ENCODE peak calls at places on chromosomes 7 and 10, in seven cellular contexts. One of them, this sample, is unnamed.

GRCh38 chr7:149494738-149495368 is 2.8 kb downstream of the ZNF746 start:
- DNase-seq in GM12891: no peak
- DNase-seq in suprapubic skin: no peak
- DNase-seq in lower leg skin: no peak
- DNase-seq in H1: no peak
- DNase-seq in body of pancreas: no peak
- DNase-seq in right lobe of liver: no peak
- DNase-seq in this sample: no peak

GRCh38 chr7:90726623-90727022 is 130.5 kb downstream of the CDK14 start:
- DNase-seq in lower leg skin: no peak
- DNase-seq in right lobe of liver: no peak
- DNase-seq in suprapubic skin: no peak
- DNase-seq in body of pancreas: peak; percentile 35
- DNase-seq in H1: no peak
- DNase-seq in GM12891: no peak
- DNase-seq in this sample: no peak

GRCh38 chr7:95766657-95767056 is 5.7 kb upstream of the DYNC1I1 start:
- DNase-seq in body of pancreas: no peak
- DNase-seq in H1: no peak
- DNase-seq in suprapubic skin: no peak
- DNase-seq in lower leg skin: no peak
- DNase-seq in right lobe of liver: no peak
- DNase-seq in GM12891: no peak
- DNase-seq in this sample: no peak

GRCh38 chr10:91474009-91474408 is 63.9 kb downstream of the HECTD2 start:
- DNase-seq in GM12891: no peak
- DNase-seq in right lobe of liver: no peak
- DNase-seq in suprapubic skin: no peak
- DNase-seq in body of pancreas: no peak
- DNase-seq in H1: no peak
- DNase-seq in lower leg skin: no peak
- DNase-seq in this sample: no peak

GRCh38 chr10:17009228-17009700 is 120.3 kb downstream of the CUBN start:
- DNase-seq in GM12891: no peak
- DNase-seq in right lobe of liver: no peak
- DNase-seq in lower leg skin: no peak
- DNase-seq in suprapubic skin: no peak
- DNase-seq in H1: no peak
- DNase-seq in body of pancreas: no peak
- DNase-seq in this sample: peak; percentile 27

GRCh38 chr7:130020434-130020833 is 30.7 kb downstream of the ZC3HC1 start:
- DNase-seq in suprapubic skin: no peak
- DNase-seq in GM12891: no peak
- DNase-seq in body of pancreas: no peak
- DNase-seq in lower leg skin: no peak
- DNase-seq in right lobe of liver: no peak
- DNase-seq in H1: no peak
- DNase-seq in this sample: no peak

GRCh38 chr7:130294314-130294713 is 1.4 kb downstream of the CPA4 start:
- DNase-seq in H1: no peak
- DNase-seq in right lobe of liver: no peak
- DNase-seq in lower leg skin: no peak
- DNase-seq in GM12891: no peak
- DNase-seq in suprapubic skin: no peak
- DNase-seq in body of pancreas: no peak
- DNase-seq in this sample: no peak

GRCh38 chr10:78804356-78805032 is 264.3 kb upstream of the ZMIZ1 start:
- DNase-seq in right lobe of liver: no peak
- DNase-seq in suprapubic skin: no peak
- DNase-seq in body of pancreas: no peak
- DNase-seq in GM12891: no peak
- DNase-seq in lower leg skin: peak; percentile 85
- DNase-seq in H1: no peak
- DNase-seq in this sample: no peak

GRCh38 chr7:116210345-116211005 is at the start of gene TES:
- DNase-seq in H1: peak; percentile 51
- DNase-seq in GM12891: peak; percentile 76
- DNase-seq in body of pancreas: peak; percentile 80
- DNase-seq in lower leg skin: peak; percentile 90
- DNase-seq in suprapubic skin: no peak
- DNase-seq in right lobe of liver: peak; percentile 86
- DNase-seq in this sample: no peak

GRCh38 chr7:150721970-150722373 is 5.6 kb downstream of the GIMAP1 start:
- DNase-seq in GM12891: no peak
- DNase-seq in suprapubic skin: no peak
- DNase-seq in lower leg skin: no peak
- DNase-seq in body of pancreas: no peak
- DNase-seq in right lobe of liver: no peak
- DNase-seq in H1: no peak
- DNase-seq in this sample: no peak

GRCh38 chr7:754531-755420 is 27.7 kb upstream of the PRKAR1B start:
- DNase-seq in body of pancreas: no peak
- DNase-seq in suprapubic skin: peak; percentile 56
- DNase-seq in lower leg skin: no peak
- DNase-seq in GM12891: no peak
- DNase-seq in right lobe of liver: no peak
- DNase-seq in H1: no peak
- DNase-seq in this sample: no peak

GRCh38 chr7:50121269-50121668 is 28.2 kb upstream of the ZPBP start:
- DNase-seq in suprapubic skin: no peak
- DNase-seq in H1: no peak
- DNase-seq in GM12891: no peak
- DNase-seq in right lobe of liver: no peak
- DNase-seq in body of pancreas: no peak
- DNase-seq in lower leg skin: no peak
- DNase-seq in this sample: no peak

GRCh38 chr10:4219901-4220300 is 434.9 kb upstream of the KLF6 start:
- DNase-seq in right lobe of liver: no peak
- DNase-seq in H1: no peak
- DNase-seq in GM12891: no peak
- DNase-seq in body of pancreas: no peak
- DNase-seq in lower leg skin: no peak
- DNase-seq in suprapubic skin: no peak
- DNase-seq in this sample: no peak

GRCh38 chr10:113576853-113577252 is 24.0 kb downstream of the HABP2 start:
- DNase-seq in right lobe of liver: no peak
- DNase-seq in GM12891: no peak
- DNase-seq in suprapubic skin: no peak
- DNase-seq in body of pancreas: no peak
- DNase-seq in H1: no peak
- DNase-seq in lower leg skin: no peak
- DNase-seq in this sample: peak; percentile 20

GRCh38 chr7:35286986-35287385 is 33.1 kb upstream of the TBX20 start:
- DNase-seq in right lobe of liver: no peak
- DNase-seq in suprapubic skin: no peak
- DNase-seq in GM12891: no peak
- DNase-seq in body of pancreas: no peak
- DNase-seq in lower leg skin: no peak
- DNase-seq in H1: no peak
- DNase-seq in this sample: no peak

GRCh38 chr10:71219918-71220688 is 7.7 kb downstream of the UNC5B start:
- DNase-seq in suprapubic skin: no peak
- DNase-seq in GM12891: no peak
- DNase-seq in body of pancreas: no peak
- DNase-seq in H1: no peak
- DNase-seq in lower leg skin: peak; percentile 77
- DNase-seq in right lobe of liver: no peak
- DNase-seq in this sample: no peak

GRCh38 chr7:6078548-6078947 is 47.4 kb downstream of the ANKRD61 start:
- DNase-seq in GM12891: no peak
- DNase-seq in H1: no peak
- DNase-seq in right lobe of liver: no peak
- DNase-seq in suprapubic skin: no peak
- DNase-seq in body of pancreas: no peak
- DNase-seq in lower leg skin: no peak
- DNase-seq in this sample: no peak

GRCh38 chr7:99021941-99022560 is 121.9 kb downstream of the SMURF1 start:
- DNase-seq in body of pancreas: peak; percentile 6
- DNase-seq in H1: no peak
- DNase-seq in suprapubic skin: peak; percentile 25
- DNase-seq in GM12891: no peak
- DNase-seq in lower leg skin: peak; percentile 74
- DNase-seq in right lobe of liver: no peak
- DNase-seq in this sample: no peak

GRCh38 chr7:20785211-20786048 is 1.3 kb downstream of the SP8 start:
- DNase-seq in right lobe of liver: peak; percentile 29
- DNase-seq in GM12891: no peak
- DNase-seq in H1: no peak
- DNase-seq in body of pancreas: peak; percentile 20
- DNase-seq in suprapubic skin: no peak
- DNase-seq in lower leg skin: peak; percentile 82
- DNase-seq in this sample: no peak

DNA sequence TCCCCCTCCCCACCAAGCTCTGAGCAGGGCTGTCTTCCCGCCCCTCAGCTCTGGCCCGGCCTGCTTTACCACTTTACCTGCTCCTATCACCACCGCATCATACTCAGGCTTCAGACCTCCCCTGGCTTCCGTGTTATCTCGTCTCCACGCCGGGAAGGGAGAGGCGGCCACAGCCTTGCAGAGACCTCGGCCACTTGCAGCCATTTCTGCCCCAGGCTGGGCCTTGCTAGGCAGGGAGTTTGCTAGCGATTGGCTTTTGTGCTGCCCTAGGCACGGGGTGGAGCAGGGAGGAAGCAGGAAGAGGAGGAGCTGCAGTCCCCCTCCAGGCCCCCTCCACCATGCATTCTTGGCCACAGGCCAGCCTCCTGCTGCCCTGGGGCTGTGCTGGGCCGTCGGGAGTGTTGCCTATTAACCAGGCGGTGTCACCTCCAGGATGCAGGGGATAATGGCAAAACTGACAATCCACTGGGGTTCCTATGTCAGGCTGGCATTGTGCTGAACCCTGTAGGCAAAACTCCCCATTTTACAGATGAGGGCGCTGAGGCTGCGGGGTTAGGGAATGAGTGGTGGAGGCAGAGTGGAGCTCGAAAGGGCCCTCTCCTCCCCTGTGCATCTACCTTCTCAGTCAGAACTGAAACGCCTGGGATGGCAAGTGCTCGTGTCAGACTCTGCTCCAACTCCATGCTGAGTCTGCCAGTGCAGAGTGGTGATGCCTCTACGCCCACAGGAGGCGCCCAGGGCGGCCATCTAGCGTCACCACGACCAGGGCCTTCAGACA is at the start of gene PYROXD2:
- DNase-seq in body of pancreas: peak; percentile 80
- DNase-seq in lower leg skin: peak; percentile 97
- DNase-seq in suprapubic skin: peak; percentile 94
- DNase-seq in right lobe of liver: peak; percentile 91
- DNase-seq in GM12891: peak; percentile 82
- DNase-seq in H1: peak; percentile 73
- DNase-seq in this sample: peak; percentile 96
- TF ChIP-seq POLR2A in body of pancreas: peak; percentile 64
- TF ChIP-seq POLR2A in lower leg skin: no peak
- TF ChIP-seq POLR2A in suprapubic skin: no peak
- TF ChIP-seq POLR2A in right lobe of liver: peak; percentile 71
- TF ChIP-seq POLR2A in GM12891: peak; percentile 74
- TF ChIP-seq POLR2A in H1: peak; percentile 87
- TF ChIP-seq POLR2A in this sample: peak; percentile 99

GRCh38 chr10:42950606-42951485 is 126.0 kb upstream of the RET start:
- DNase-seq in H1: no peak
- DNase-seq in body of pancreas: no peak
- DNase-seq in right lobe of liver: no peak
- DNase-seq in lower leg skin: peak; percentile 80
- DNase-seq in GM12891: no peak
- DNase-seq in suprapubic skin: no peak
- DNase-seq in this sample: no peak

GRCh38 chr10:42949287-42949686 is 127.6 kb upstream of the RET start:
- DNase-seq in GM12891: no peak
- DNase-seq in suprapubic skin: no peak
- DNase-seq in right lobe of liver: no peak
- DNase-seq in H1: no peak
- DNase-seq in body of pancreas: no peak
- DNase-seq in lower leg skin: no peak
- DNase-seq in this sample: no peak

GRCh38 chr10:42951486-42952251 is 125.2 kb upstream of the RET start:
- DNase-seq in body of pancreas: peak; percentile 50
- DNase-seq in lower leg skin: peak; percentile 84
- DNase-seq in H1: no peak
- DNase-seq in right lobe of liver: peak; percentile 67
- DNase-seq in suprapubic skin: peak; percentile 57
- DNase-seq in GM12891: no peak
- DNase-seq in this sample: no peak

GRCh38 chr10:42952358-42952757 is 124.5 kb upstream of the RET start:
- DNase-seq in suprapubic skin: peak; percentile 64
- DNase-seq in lower leg skin: peak; percentile 88
- DNase-seq in GM12891: no peak
- DNase-seq in H1: peak; percentile 64
- DNase-seq in right lobe of liver: peak; percentile 70
- DNase-seq in body of pancreas: peak; percentile 44
- DNase-seq in this sample: no peak

GRCh38 chr10:42948040-42948439 is 128.8 kb upstream of the RET start:
- DNase-seq in lower leg skin: no peak
- DNase-seq in GM12891: no peak
- DNase-seq in H1: no peak
- DNase-seq in right lobe of liver: no peak
- DNase-seq in suprapubic skin: no peak
- DNase-seq in body of pancreas: no peak
- DNase-seq in this sample: no peak
- TF ChIP-seq POLR2A in lower leg skin: no peak
- TF ChIP-seq POLR2A in GM12891: no peak
- TF ChIP-seq POLR2A in H1: no peak
- TF ChIP-seq POLR2A in right lobe of liver: no peak
- TF ChIP-seq POLR2A in suprapubic skin: no peak
- TF ChIP-seq POLR2A in body of pancreas: no peak
- TF ChIP-seq POLR2A in this sample: no peak

GRCh38 chr7:100584046-100584676 is 1.8 kb downstream of the LRCH4 start:
- DNase-seq in suprapubic skin: no peak
- DNase-seq in H1: no peak
- DNase-seq in right lobe of liver: no peak
- DNase-seq in GM12891: no peak
- DNase-seq in lower leg skin: no peak
- DNase-seq in body of pancreas: no peak
- DNase-seq in this sample: no peak

GRCh38 chr7:100584677-100585510 is 1.0 kb downstream of the LRCH4 start:
- DNase-seq in GM12891: no peak
- DNase-seq in suprapubic skin: peak; percentile 71
- DNase-seq in body of pancreas: peak; percentile 67
- DNase-seq in right lobe of liver: no peak
- DNase-seq in H1: no peak
- DNase-seq in lower leg skin: no peak
- DNase-seq in this sample: no peak

GRCh38 chr7:100585511-100586265 is at the start of gene LRCH4:
- DNase-seq in GM12891: no peak
- DNase-seq in suprapubic skin: no peak
- DNase-seq in lower leg skin: peak; percentile 94
- DNase-seq in H1: no peak
- DNase-seq in right lobe of liver: peak; percentile 72
- DNase-seq in body of pancreas: peak; percentile 70
- DNase-seq in this sample: no peak

GRCh38 chr7:100588438-100588837 is 2.3 kb downstream of the FBXO24 start:
- DNase-seq in body of pancreas: no peak
- DNase-seq in suprapubic skin: no peak
- DNase-seq in H1: no peak
- DNase-seq in lower leg skin: no peak
- DNase-seq in GM12891: no peak
- DNase-seq in right lobe of liver: no peak
- DNase-seq in this sample: no peak

GRCh38 chr7:100586266-100587025 is at the start of gene FBXO24:
- DNase-seq in right lobe of liver: peak; percentile 100
- DNase-seq in suprapubic skin: peak; percentile 100
- DNase-seq in GM12891: peak; percentile 100
- DNase-seq in body of pancreas: peak; percentile 99
- DNase-seq in lower leg skin: peak; percentile 100
- DNase-seq in H1: peak; percentile 100
- DNase-seq in this sample: peak; percentile 100
- TF ChIP-seq POLR2A in right lobe of liver: no peak
- TF ChIP-seq POLR2A in suprapubic skin: no peak
- TF ChIP-seq POLR2A in GM12891: no peak
- TF ChIP-seq POLR2A in body of pancreas: no peak
- TF ChIP-seq POLR2A in lower leg skin: no peak
- TF ChIP-seq POLR2A in H1: no peak
- TF ChIP-seq POLR2A in this sample: peak; percentile 84

GRCh38 chr10:110815354-110816004 is 56.2 kb upstream of the PDCD4 start:
- DNase-seq in lower leg skin: no peak
- DNase-seq in suprapubic skin: no peak
- DNase-seq in GM12891: no peak
- DNase-seq in H1: no peak
- DNase-seq in body of pancreas: no peak
- DNase-seq in right lobe of liver: no peak
- DNase-seq in this sample: no peak
- TF ChIP-seq POLR2A in lower leg skin: no peak
- TF ChIP-seq POLR2A in suprapubic skin: no peak
- TF ChIP-seq POLR2A in GM12891: no peak
- TF ChIP-seq POLR2A in H1: no peak
- TF ChIP-seq POLR2A in body of pancreas: no peak
- TF ChIP-seq POLR2A in right lobe of liver: no peak
- TF ChIP-seq POLR2A in this sample: no peak